ENCODE peak calls at places on chromosome 21, in nine cellular contexts. M, I, Z, U, R, W, L, B and A are unnamed samples.

GRCh38 chr21:31566061-31566460 is 93.4 kb upstream of the SOD1 start:
- DNase-seq in Z (no peak), B (no peak), U (no peak), M (no peak), R (peak; percentile 6), W (peak; percentile 4), I (no peak), L (no peak), A (no peak)

GRCh38 chr21:41112740-41113692 is 54.9 kb upstream of the BACE2 start:
- DNase-seq in I (no peak), Z (no peak), B (no peak), R (peak; percentile 67), U (no peak), M (no peak), W (peak; percentile 98), L (peak; percentile 17), A (no peak)

GRCh38 chr21:14057313-14057712 is 153.4 kb downstream of the LIPI start:
- DNase-seq in I (no peak), L (no peak), W (no peak), U (no peak), M (no peak), Z (no peak), R (no peak), B (no peak), A (no peak)

GRCh38 chr21:31521515-31521914 is 138.0 kb upstream of the SOD1 start:
- DNase-seq in I (no peak), W (no peak), B (no peak), U (no peak), M (no peak), R (no peak), Z (no peak), L (no peak), A (no peak)

GRCh38 chr21:15669247-15669646 is 60.5 kb upstream of the USP25 start:
- DNase-seq in W (no peak), Z (no peak), I (no peak), B (no peak), U (no peak), R (peak; percentile 38), M (no peak), L (no peak), A (no peak)

GRCh38 chr21:16192900-16193299 is 463.1 kb downstream of the USP25 start:
- DNase-seq in R (peak; percentile 85), M (no peak), B (no peak), Z (no peak), L (no peak), W (no peak), I (no peak), U (no peak), A (no peak)

GRCh38 chr21:26732442-26733221 is 112.6 kb downstream of the ADAMTS1 start:
- DNase-seq in B (no peak), Z (no peak), L (peak; percentile 17), W (peak; percentile 21), M (no peak), I (no peak), U (no peak), R (peak; percentile 60), A (peak; percentile 66)

GRCh38 chr21:42696026-42696380 is 42.6 kb downstream of the PDE9A start:
- DNase-seq in Z (no peak), W (no peak), M (no peak), U (no peak), R (no peak), B (no peak), I (no peak), L (no peak), A (no peak)

GRCh38 chr21:16193758-16194606 is 464.2 kb downstream of the USP25 start:
- DNase-seq in B (no peak), I (no peak), U (no peak), L (peak; percentile 70), Z (no peak), W (peak; percentile 97), R (peak; percentile 87), M (no peak), A (no peak)

GRCh38 chr21:39788383-39788782 is 43.4 kb downstream of the IGSF5 start:
- DNase-seq in L (peak; percentile 77), U (no peak), R (peak; percentile 15), I (no peak), B (no peak), W (peak; percentile 20), Z (no peak), M (peak; percentile 66), A (peak; percentile 84)

GRCh38 chr21:43884012-43884860 is 19.2 kb downstream of the AGPAT3 start:
- DNase-seq in W (peak; percentile 64), Z (no peak), I (no peak), M (peak; percentile 83), U (no peak), L (no peak), B (no peak), R (no peak), A (no peak)

GRCh38 chr21:28142692-28143091 is 850.0 kb downstream of the LTN1 start:
- DNase-seq in Z (no peak), W (peak; percentile 78), B (no peak), U (no peak), I (no peak), L (no peak), R (peak; percentile 84), M (no peak), A (no peak)

GRCh38 chr21:32426066-32426465 is 13.6 kb downstream of the EVA1C start:
- DNase-seq in I (no peak), W (no peak), M (no peak), R (no peak), B (no peak), U (no peak), Z (no peak), L (no peak), A (no peak)

GRCh38 chr21:16002872-16003466 is 273.2 kb downstream of the USP25 start:
- DNase-seq in B (no peak), R (peak; percentile 64), I (no peak), U (no peak), M (no peak), L (no peak), W (peak; percentile 61), Z (no peak), A (no peak)

GRCh38 chr21:19122371-19122770 is 718.8 kb upstream of the TMPRSS15 start:
- DNase-seq in M (no peak), R (no peak), I (no peak), U (no peak), W (no peak), Z (no peak), L (no peak), B (no peak), A (no peak)

GRCh38 chr21:14923468-14923867 is 141.3 kb downstream of the NRIP1 start:
- DNase-seq in L (no peak), U (no peak), M (no peak), B (no peak), Z (no peak), I (no peak), W (no peak), R (peak; percentile 50), A (no peak)

GRCh38 chr21:14977814-14978213 is 87.0 kb downstream of the NRIP1 start:
- DNase-seq in U (no peak), R (no peak), I (no peak), Z (no peak), B (no peak), W (no peak), L (no peak), M (no peak), A (no peak)

GRCh38 chr21:43893536-43894205 is 28.6 kb downstream of the AGPAT3 start:
- DNase-seq in I (no peak), L (no peak), B (no peak), M (no peak), U (no peak), W (peak; percentile 50), R (peak; percentile 59), Z (no peak), A (no peak)

GRCh38 chr21:31656199-31657095 is 3.0 kb upstream of the SOD1 start:
- DNase-seq in I (no peak), B (no peak), W (no peak), R (peak; percentile 62), Z (no peak), U (no peak), L (no peak), M (no peak), A (no peak)